ENCODE peak calls at places on chromosomes 4 and X, in seven cellular contexts. H is cardiac muscle cell, P is left ventricle myocardium inferior, B is NCI-H1436 treated with DMSO at 0.1 percent for 48 hours, O is Peyer's patch, M is fibroblast of the conjunctiva, S is anterior cingulate cortex. U is an unnamed sample.

GRCh38 chrX:151596282-151596681 is 32.8 kb downstream of the PASD1 start:
- DNase-seq in H (no peak), P (no peak), B (no peak), O (no peak), M (no peak), S (no peak), U (no peak)

GRCh38 chrX:9396930-9397329 is 67.9 kb upstream of the TBL1X start:
- DNase-seq in H (no peak), P (no peak), B (no peak), O (no peak), M (no peak), S (no peak), U (no peak)

GRCh38 chrX:69366183-69366582 is 137.9 kb upstream of the NALF2 start:
- DNase-seq in H (no peak), P (no peak), B (no peak), O (no peak), M (no peak), S (no peak), U (no peak)

GRCh38 chr4:14294611-14295010 is 667.1 kb upstream of the BOD1L1 start:
- DNase-seq in H (no peak), P (no peak), B (no peak), O (no peak), M (no peak), S (no peak), U (no peak)

GRCh38 chrX:97895751-97896150 is 1012.0 kb downstream of the RPA4 start:
- DNase-seq in H (no peak), P (no peak), B (no peak), O (no peak), M (no peak), S (no peak), U (no peak)

GRCh38 chrX:15989716-15990115 is 133.6 kb upstream of the GRPR start:
- DNase-seq in H (no peak), P (no peak), B (no peak), O (no peak), M (no peak), S (no peak), U (no peak)

GRCh38 chrX:125210146-125210545 is 109.5 kb upstream of the TEX13C start:
- DNase-seq in H (no peak), P (no peak), B (no peak), O (no peak), M (no peak), S (no peak), U (no peak)

GRCh38 chr4:90185416-90185815 is 58.2 kb downstream of the CCSER1 start:
- DNase-seq in H (no peak), P (no peak), B (no peak), O (no peak), M (no peak), S (no peak), U (no peak)

GRCh38 chr4:25702848-25703247 is 47.2 kb downstream of the SLC34A2 start:
- DNase-seq in H (peak; percentile 32), P (peak; percentile 40), B (no peak), O (no peak), M (peak; percentile 22), S (peak; percentile 2), U (no peak)

GRCh38 chr4:75545526-75545925 is 10.3 kb upstream of the ODAPH start:
- DNase-seq in H (no peak), P (no peak), B (no peak), O (no peak), M (no peak), S (no peak), U (no peak)

GRCh38 chr4:163949976-163950601 is 455.6 kb downstream of the TMA16 start:
- DNase-seq in H (no peak), P (no peak), B (no peak), O (no peak), M (no peak), S (no peak), U (no peak)

GRCh38 chrX:74251006-74251930 is 52.7 kb upstream of the ZCCHC13 start:
- DNase-seq in H (no peak), P (no peak), B (no peak), O (no peak), M (peak; percentile 48), S (no peak), U (no peak)

GRCh38 chr4:102169345-102169744 is 175.9 kb downstream of the SLC39A8 start:
- DNase-seq in H (peak; percentile 65), P (no peak), B (no peak), O (no peak), M (no peak), S (no peak), U (no peak)

GRCh38 chr4:74942918-74943253 is 10.0 kb downstream of the PARM1 start:
- DNase-seq in H (no peak), P (no peak), B (no peak), O (no peak), M (no peak), S (no peak), U (no peak)

GRCh38 chrX:19883878-19884277 is 3.5 kb downstream of the SH3KBP1 start:
- DNase-seq in H (no peak), P (no peak), B (no peak), O (peak; percentile 55), M (no peak), S (no peak), U (peak; percentile 26)

GRCh38 chr4:54586343-54586953 is 71.3 kb upstream of the KIT start:
- DNase-seq in H (no peak), P (no peak), B (peak; percentile 5), O (no peak), M (no peak), S (no peak), U (no peak)

GRCh38 chrX:10579018-10579752 is 41.2 kb downstream of the MID1 start:
- DNase-seq in H (no peak), P (no peak), B (no peak), O (no peak), M (peak; percentile 45), S (no peak), U (no peak)

GRCh38 chr4:113450681-113451080 is 310.9 kb downstream of the CAMK2D start:
- DNase-seq in H (no peak), P (no peak), B (no peak), O (no peak), M (no peak), S (no peak), U (no peak)

GRCh38 chr4:93444860-93445259 is 383.7 kb upstream of the ATOH1 start:
- DNase-seq in H (no peak), P (no peak), B (no peak), O (no peak), M (no peak), S (no peak), U (no peak)

GRCh38 chr4:183035726-183036415 is 63.2 kb upstream of the WWC2 start:
- DNase-seq in H (no peak), P (no peak), B (no peak), O (no peak), M (no peak), S (no peak), U (no peak)

GRCh38 chrX:71998836-71999509 is 88.3 kb downstream of the NHSL2 start:
- DNase-seq in H (peak; percentile 37), P (no peak), B (no peak), O (peak; percentile 23), M (no peak), S (no peak), U (peak; percentile 1)

GRCh38 chr4:73978886-73979285 is 2.9 kb downstream of the PF4 start:
- DNase-seq in H (no peak), P (no peak), B (no peak), O (no peak), M (peak; percentile 49), S (no peak), U (no peak)

GRCh38 chr4:1602621-1603412 is 81.3 kb downstream of the FAM53A start:
- DNase-seq in H (no peak), P (no peak), B (no peak), O (no peak), M (no peak), S (no peak), U (no peak)

GRCh38 chrX:96884027-96884426 is 319 bp downstream of the RPA4 start:
- DNase-seq in H (no peak), P (no peak), B (no peak), O (no peak), M (no peak), S (no peak), U (no peak)

GRCh38 chrX:155577682-155578081 is 35.1 kb downstream of the TMLHE start:
- DNase-seq in H (no peak), P (no peak), B (no peak), O (no peak), M (no peak), S (no peak), U (no peak)

GRCh38 chrX:29470029-29470428 is 745.3 kb upstream of the MAGEB2 start:
- DNase-seq in H (no peak), P (no peak), B (no peak), O (no peak), M (peak; percentile 86), S (no peak), U (no peak)

GRCh38 chrX:1215123-1215823 is 2.8 kb upstream of the CRLF2 start:
- DNase-seq in H (no peak), P (no peak), B (no peak), O (no peak), M (no peak), S (no peak), U (no peak)

GRCh38 chrX:52424658-52425057 is 55.8 kb downstream of the XAGE2 start:
- DNase-seq in H (no peak), P (no peak), B (no peak), O (no peak), M (no peak), S (no peak), U (no peak)

GRCh38 chr4:183960021-183960420 is 54.9 kb downstream of the STOX2 start:
- DNase-seq in H (peak; percentile 34), P (peak; percentile 36), B (no peak), O (no peak), M (peak; percentile 76), S (peak; percentile 51), U (no peak)

GRCh38 chr4:121800961-121801714 is at the start of gene EXOSC9:
- DNase-seq in H (peak; percentile 94), P (peak; percentile 94), B (peak; percentile 57), O (peak; percentile 82), M (peak; percentile 83), S (peak; percentile 74), U (peak; percentile 92)

GRCh38 chr4:65865489-65865888 is 195.2 kb upstream of the EPHA5 start:
- DNase-seq in H (peak; percentile 32), P (no peak), B (no peak), O (no peak), M (no peak), S (no peak), U (no peak)

U was measured in stimulated activated naive CD4-positive, alpha-beta T cell treated with Interleukin-2 at 50 U/mL for 16 hours.